ENCODE peak calls at places on chromosomes 4 and X, in eight cellular contexts. T is M059J, Q is RKO, L is upper lobe of right lung, G is heart left ventricle, H is suprapubic skin, J is naive B cell, R is GM12892. K is an unnamed sample.
A peak's percentile ranks its signal among the peaks of the same experiment; 100 is the strongest.

GRCh38 chr4:168264903-168265302 is 53.6 kb downstream of the DDX60 start:
- DNase-seq in T (no peak), J (no peak), R (no peak), H (no peak), Q (no peak), G (peak; percentile 54), L (no peak), K (no peak)

GRCh38 chrX:102963955-102964354 is 26.9 kb downstream of the RAB40AL start:
- DNase-seq in R (no peak), J (no peak), H (no peak), T (no peak), G (no peak), L (no peak), Q (no peak), K (no peak)

GRCh38 chrX:103453655-103454054 is 65.6 kb downstream of the RAB40A start:
- DNase-seq in L (no peak), Q (peak; percentile 98), J (no peak), T (peak; percentile 85), G (no peak), R (no peak), H (no peak), K (no peak)

GRCh38 chr4:55549888-55550287 is 3.2 kb upstream of the CLOCK start:
- DNase-seq in J (no peak), T (peak; percentile 87), H (no peak), R (no peak), G (no peak), Q (peak; percentile 50), L (no peak), K (no peak)

GRCh38 chr4:74501579-74501978 is 56.6 kb downstream of the AREG start:
- DNase-seq in G (no peak), T (peak; percentile 84), L (no peak), R (no peak), Q (peak; percentile 32), J (no peak), H (no peak), K (no peak)

GRCh38 chr4:127482049-127482448 is 150.7 kb upstream of the INTU start:
- DNase-seq in G (no peak), Q (no peak), J (no peak), R (no peak), H (no peak), L (no peak), T (no peak), K (no peak)

GRCh38 chr4:56375458-56375857 is 11.8 kb downstream of the AASDH start:
- DNase-seq in L (no peak), T (no peak), H (no peak), J (no peak), G (no peak), R (no peak), Q (no peak), K (no peak)

GRCh38 chrX:63855896-63856295 is 70.9 kb upstream of the ARHGEF9 start:
- DNase-seq in G (no peak), H (no peak), R (no peak), L (no peak), T (peak; percentile 15), J (no peak), Q (peak; percentile 16), K (no peak)

GRCh38 chr4:90007494-90008167 is 113.0 kb downstream of the MMRN1 start:
- DNase-seq in L (peak; percentile 39), Q (no peak), J (no peak), T (no peak), H (no peak), R (no peak), G (no peak), K (no peak)

GRCh38 chr4:102492531-102493241 is 8.5 kb upstream of the NFKB1 start:
- DNase-seq in T (no peak), H (no peak), J (no peak), L (no peak), G (no peak), R (no peak), Q (no peak), K (no peak)

GRCh38 chr4:2937146-2937857 is 25.9 kb downstream of the NOP14 start:
- DNase-seq in L (peak; percentile 90), J (no peak), R (no peak), H (peak; percentile 82), Q (no peak), T (no peak), G (no peak), K (no peak)

GRCh38 chr4:169724251-169724650 is 33.5 kb downstream of the HPF1 start:
- DNase-seq in J (no peak), L (no peak), T (peak; percentile 43), R (no peak), H (no peak), Q (no peak), G (no peak), K (no peak)

GRCh38 chrX:150182176-150182575 is 180.9 kb upstream of the MAMLD1 start:
- DNase-seq in L (no peak), H (no peak), Q (no peak), G (no peak), R (no peak), J (no peak), T (no peak), K (no peak)

K was measured in CD14-positive monocyte.